ENCODE peak calls at places on chromosomes 11 and 22, in four cellular contexts. One of them, this sample, is unnamed.

GRCh38 chr11:75554258-75555022 is 7.6 kb upstream of the SERPINH1 start:
- DNase-seq in NCI-H82: peak
- DNase-seq in mesothelial cell of epicardium: peak
- DNase-seq in WTC11: peak
- DNase-seq in this sample: peak

GRCh38 chr22:29394931-29395581 is 6.7 kb upstream of the AP1B1 start:
- DNase-seq in NCI-H82: peak
- DNase-seq in mesothelial cell of epicardium: peak
- DNase-seq in WTC11: peak
- DNase-seq in this sample: peak

GRCh38 chr22:17878970-17879369 is 104.7 kb upstream of the BID start:
- DNase-seq in NCI-H82: no peak
- DNase-seq in mesothelial cell of epicardium: no peak
- DNase-seq in WTC11: no peak
- DNase-seq in this sample: no peak

GRCh38 chr11:100574894-100575769 is 112.0 kb upstream of the ARHGAP42 start:
- DNase-seq in NCI-H82: peak
- DNase-seq in mesothelial cell of epicardium: no peak
- DNase-seq in WTC11: no peak
- DNase-seq in this sample: no peak

GRCh38 chr11:73350908-73351636 is 25.1 kb upstream of the RELT start:
- DNase-seq in NCI-H82: peak
- DNase-seq in mesothelial cell of epicardium: peak
- DNase-seq in WTC11: peak
- DNase-seq in this sample: no peak

GRCh38 chr22:23180301-23180892 is at the start of gene BCR:
- DNase-seq in NCI-H82: peak
- DNase-seq in mesothelial cell of epicardium: peak
- DNase-seq in WTC11: peak
- DNase-seq in this sample: peak

GRCh38 chr11:61290905-61291690 is 4.0 kb downstream of the VWCE start:
- DNase-seq in NCI-H82: no peak
- DNase-seq in mesothelial cell of epicardium: no peak
- DNase-seq in WTC11: peak
- DNase-seq in this sample: no peak

GRCh38 chr11:77135069-77135468 is 7.0 kb downstream of the MYO7A start:
- DNase-seq in NCI-H82: no peak
- DNase-seq in mesothelial cell of epicardium: no peak
- DNase-seq in WTC11: no peak
- DNase-seq in this sample: no peak

GRCh38 chr11:15157738-15158137 is 43.0 kb downstream of the INSC start:
- DNase-seq in NCI-H82: no peak
- DNase-seq in mesothelial cell of epicardium: no peak
- DNase-seq in WTC11: no peak
- DNase-seq in this sample: no peak

GRCh38 chr11:123452799-123453198 is 22.7 kb downstream of the GRAMD1B start:
- DNase-seq in NCI-H82: no peak
- DNase-seq in mesothelial cell of epicardium: no peak
- DNase-seq in WTC11: no peak
- DNase-seq in this sample: no peak

GRCh38 chr22:39278040-39278439 is 33.3 kb upstream of the PDGFB start:
- DNase-seq in NCI-H82: peak
- DNase-seq in mesothelial cell of epicardium: no peak
- DNase-seq in WTC11: no peak
- DNase-seq in this sample: no peak

GRCh38 chr11:71456294-71456693 is 3.3 kb downstream of the NADSYN1 start:
- DNase-seq in NCI-H82: no peak
- DNase-seq in mesothelial cell of epicardium: no peak
- DNase-seq in WTC11: no peak
- DNase-seq in this sample: no peak

GRCh38 chr22:39675907-39676306 is 105.4 kb downstream of the CACNA1I start:
- DNase-seq in NCI-H82: peak
- DNase-seq in mesothelial cell of epicardium: no peak
- DNase-seq in WTC11: no peak
- DNase-seq in this sample: no peak

GRCh38 chr11:46387919-46388618 is 3.5 kb downstream of the CHRM4 start:
- DNase-seq in NCI-H82: no peak
- DNase-seq in mesothelial cell of epicardium: no peak
- DNase-seq in WTC11: no peak
- DNase-seq in this sample: peak

GRCh38 chr11:114819028-114819427 is 140.7 kb downstream of the NXPE2 start:
- DNase-seq in NCI-H82: no peak
- DNase-seq in mesothelial cell of epicardium: no peak
- DNase-seq in WTC11: no peak
- DNase-seq in this sample: no peak

GRCh38 chr22:19503367-19503766 is 20.8 kb downstream of the CLDN5 start:
- DNase-seq in NCI-H82: no peak
- DNase-seq in mesothelial cell of epicardium: no peak
- DNase-seq in WTC11: no peak
- DNase-seq in this sample: no peak

GRCh38 chr11:84902445-84902844 is 724.7 kb downstream of the DLG2 start:
- DNase-seq in NCI-H82: no peak
- DNase-seq in mesothelial cell of epicardium: no peak
- DNase-seq in WTC11: no peak
- DNase-seq in this sample: peak

GRCh38 chr11:45185228-45185729 is 38.8 kb downstream of the PRDM11 start:
- DNase-seq in NCI-H82: no peak
- DNase-seq in mesothelial cell of epicardium: no peak
- DNase-seq in WTC11: no peak
- DNase-seq in this sample: peak

GRCh38 chr11:114346709-114347141 is 50.5 kb downstream of the NNMT start:
- DNase-seq in NCI-H82: no peak
- DNase-seq in mesothelial cell of epicardium: no peak
- DNase-seq in WTC11: no peak
- DNase-seq in this sample: no peak

GRCh38 chr11:60349990-60350389 is 22.9 kb downstream of the MS4A6E start:
- DNase-seq in NCI-H82: no peak
- DNase-seq in mesothelial cell of epicardium: no peak
- DNase-seq in WTC11: no peak
- DNase-seq in this sample: no peak

GRCh38 chr22:48943567-48944432 is 883.9 kb downstream of the BRD1 start:
- DNase-seq in NCI-H82: peak
- DNase-seq in mesothelial cell of epicardium: peak
- DNase-seq in WTC11: peak
- DNase-seq in this sample: peak

GRCh38 chr11:70078095-70078795 is at the start of gene ANO1:
- DNase-seq in NCI-H82: no peak
- DNase-seq in mesothelial cell of epicardium: no peak
- DNase-seq in WTC11: peak
- DNase-seq in this sample: peak

GRCh38 chr11:112553340-112553739 is 292.7 kb upstream of the PLET1 start:
- DNase-seq in NCI-H82: no peak
- DNase-seq in mesothelial cell of epicardium: no peak
- DNase-seq in WTC11: no peak
- DNase-seq in this sample: no peak

GRCh38 chr11:105046898-105047579 is 1.9 kb upstream of the CARD16 start:
- DNase-seq in NCI-H82: no peak
- DNase-seq in mesothelial cell of epicardium: no peak
- DNase-seq in WTC11: no peak
- DNase-seq in this sample: peak

GRCh38 chr11:96091476-96091875 is 167.6 kb upstream of the MTMR2 start:
- DNase-seq in NCI-H82: peak
- DNase-seq in mesothelial cell of epicardium: no peak
- DNase-seq in WTC11: no peak
- DNase-seq in this sample: no peak

GRCh38 chr11:95536049-95536448 is 253.5 kb downstream of the FAM76B start:
- DNase-seq in NCI-H82: no peak
- DNase-seq in mesothelial cell of epicardium: no peak
- DNase-seq in WTC11: no peak
- DNase-seq in this sample: no peak

GRCh38 chr22:39178206-39179111 is 26.0 kb upstream of the CBX7 start:
- DNase-seq in NCI-H82: no peak
- DNase-seq in mesothelial cell of epicardium: no peak
- DNase-seq in WTC11: no peak
- DNase-seq in this sample: no peak

GRCh38 chr11:111730871-111731591 is 35.2 kb downstream of the PPP2R1B start:
- DNase-seq in NCI-H82: no peak
- DNase-seq in mesothelial cell of epicardium: no peak
- DNase-seq in WTC11: no peak
- DNase-seq in this sample: no peak

GRCh38 chr11:117985953-117986887 is at the start of gene IL10RA:
- DNase-seq in NCI-H82: peak
- DNase-seq in mesothelial cell of epicardium: peak
- DNase-seq in WTC11: peak
- DNase-seq in this sample: peak